ENCODE peak calls at places on chromosomes 7 and 10, in eight cellular contexts. Z is A549, A is IMR-90, T is astrocyte of the spinal cord, L is spleen, Y is fibroblast of mammary gland, G is AG10803, X is bronchial epithelial cell. E is an unnamed sample.

GRCh38 chr7:130489140-130489967 is 2.5 kb upstream of the MEST start:
- DNase-seq in Z (no peak), A (peak), T (peak), L (no peak), Y (no peak), G (no peak), X (no peak), E (no peak)

GRCh38 chr10:28841625-28842024 is 164.3 kb downstream of the BAMBI start:
- DNase-seq in Z (peak), A (peak), T (peak), L (no peak), Y (peak), G (peak), X (peak), E (no peak)

GRCh38 chr7:12436126-12436525 is 32.5 kb upstream of the VWDE start:
- DNase-seq in Z (no peak), A (no peak), T (no peak), L (no peak), Y (peak), G (no peak), X (no peak), E (no peak)

GRCh38 chr7:138021889-138022288 is 20.0 kb upstream of the CREB3L2 start:
- DNase-seq in Z (no peak), A (no peak), T (no peak), L (no peak), Y (no peak), G (no peak), X (no peak), E (no peak)

GRCh38 chr10:84845628-84846261 is 517.4 kb downstream of the CCSER2 start:
- DNase-seq in Z (peak), A (no peak), T (no peak), L (no peak), Y (no peak), G (no peak), X (no peak), E (peak)

GRCh38 chr10:71351628-71352319 is 32.7 kb downstream of the SLC29A3 start:
- DNase-seq in Z (no peak), A (no peak), T (no peak), L (no peak), Y (no peak), G (no peak), X (no peak), E (peak)

GRCh38 chr10:43679509-43679908 is 30.8 kb upstream of the ZNF32 start:
- DNase-seq in Z (no peak), A (no peak), T (no peak), L (no peak), Y (no peak), G (peak), X (peak), E (peak)

GRCh38 chr7:127207806-127208205 is 44.9 kb downstream of the GRM8 start:
- DNase-seq in Z (no peak), A (no peak), T (no peak), L (no peak), Y (no peak), G (no peak), X (no peak), E (no peak)

GRCh38 chr7:119681336-119681735 is 591.6 kb upstream of the KCND2 start:
- DNase-seq in Z (no peak), A (no peak), T (no peak), L (no peak), Y (no peak), G (no peak), X (no peak), E (peak)

GRCh38 chr10:100519321-100520051 is at the start of gene SEC31B:
- DNase-seq in Z (no peak), A (no peak), T (no peak), L (peak), Y (no peak), G (no peak), X (no peak), E (no peak)

GRCh38 chr10:33196710-33197406 is 137.6 kb downstream of the NRP1 start:
- DNase-seq in Z (peak), A (no peak), T (no peak), L (no peak), Y (no peak), G (no peak), X (no peak), E (no peak)

GRCh38 chr7:125423444-125424155 is 494.0 kb upstream of the POT1 start:
- DNase-seq in Z (no peak), A (no peak), T (peak), L (no peak), Y (peak), G (no peak), X (peak), E (peak)

GRCh38 chr10:70054902-70055301 is 2.3 kb downstream of the MACROH2A2 start:
- DNase-seq in Z (no peak), A (no peak), T (no peak), L (no peak), Y (no peak), G (no peak), X (no peak), E (no peak)

GRCh38 chr10:98664329-98665042 is 217.8 kb upstream of the HPS1 start:
- DNase-seq in Z (peak), A (peak), T (peak), L (no peak), Y (peak), G (peak), X (peak), E (peak)

GRCh38 chr10:34024708-34025425 is 690.4 kb upstream of the NRP1 start:
- DNase-seq in Z (peak), A (no peak), T (no peak), L (no peak), Y (peak), G (no peak), X (peak), E (peak)

GRCh38 chr10:80579849-80580645 is 42.3 kb downstream of the SH2D4B start:
- DNase-seq in Z (no peak), A (no peak), T (no peak), L (no peak), Y (no peak), G (no peak), X (no peak), E (no peak)

GRCh38 chr10:521261-521660 is 168.2 kb downstream of the DIP2C start:
- DNase-seq in Z (no peak), A (no peak), T (no peak), L (peak), Y (no peak), G (no peak), X (no peak), E (no peak)

GRCh38 chr7:128794020-128794419 is 2.3 kb downstream of the CCDC136 start:
- DNase-seq in Z (peak), A (no peak), T (no peak), L (no peak), Y (no peak), G (no peak), X (no peak), E (peak)

GRCh38 chr7:19290936-19291335 is 145.7 kb upstream of the FERD3L start:
- DNase-seq in Z (no peak), A (peak), T (no peak), L (no peak), Y (no peak), G (peak), X (no peak), E (no peak)

GRCh38 chr10:117175215-117175900 is 21.9 kb upstream of the KCNK18 start:
- DNase-seq in Z (peak), A (no peak), T (no peak), L (peak), Y (no peak), G (no peak), X (no peak), E (peak)

GRCh38 chr7:45180084-45180986 is 22.7 kb downstream of the RAMP3 start:
- DNase-seq in Z (no peak), A (no peak), T (no peak), L (peak), Y (no peak), G (no peak), X (no peak), E (no peak)

GRCh38 chr10:129725482-129725881 is 238.6 kb downstream of the EBF3 start:
- DNase-seq in Z (no peak), A (no peak), T (no peak), L (peak), Y (no peak), G (no peak), X (no peak), E (no peak)

GRCh38 chr10:12847361-12847975 is 154.0 kb downstream of the CCDC3 start:
- DNase-seq in Z (peak), A (no peak), T (no peak), L (no peak), Y (no peak), G (no peak), X (no peak), E (no peak)

GRCh38 chr10:878895-879294 is 52.6 kb downstream of the LARP4B start:
- DNase-seq in Z (no peak), A (no peak), T (no peak), L (no peak), Y (no peak), G (no peak), X (no peak), E (no peak)

GRCh38 chr10:24552346-24553016 is 171.2 kb downstream of the ARHGAP21 start:
- DNase-seq in Z (peak), A (no peak), T (no peak), L (no peak), Y (no peak), G (no peak), X (peak), E (peak)

GRCh38 chr10:97081621-97082235 is 104.0 kb downstream of the SLIT1 start:
- DNase-seq in Z (peak), A (peak), T (peak), L (no peak), Y (peak), G (peak), X (peak), E (peak)

GRCh38 chr7:38660427-38661099 is 29.4 kb upstream of the AMPH start:
- DNase-seq in Z (peak), A (peak), T (peak), L (peak), Y (peak), G (peak), X (peak), E (peak)

GRCh38 chr7:145036592-145037386 is 200.9 kb upstream of the TPK1 start:
- DNase-seq in Z (peak), A (peak), T (peak), L (no peak), Y (peak), G (peak), X (peak), E (peak)

GRCh38 chr7:81616951-81617350 is 152.9 kb downstream of the HGF start:
- DNase-seq in Z (peak), A (peak), T (peak), L (no peak), Y (peak), G (peak), X (peak), E (peak)

GRCh38 chr7:120988591-120989299 is at the start of gene CPED1:
- DNase-seq in Z (peak), A (peak), T (peak), L (peak), Y (peak), G (peak), X (peak), E (peak)

GRCh38 chr7:94129443-94130140 is 125.4 kb upstream of the BET1 start:
- DNase-seq in Z (peak), A (peak), T (peak), L (no peak), Y (peak), G (peak), X (peak), E (peak)

GRCh38 chr10:114437456-114438292 is 33.4 kb upstream of the AFAP1L2 start:
- DNase-seq in Z (peak), A (peak), T (peak), L (no peak), Y (peak), G (peak), X (peak), E (peak)

GRCh38 chr10:121041499-121041898 is 190.3 kb downstream of the WDR11 start:
- DNase-seq in Z (no peak), A (no peak), T (no peak), L (no peak), Y (no peak), G (no peak), X (no peak), E (no peak)

GRCh38 chr10:91635401-91636400 is 2.8 kb upstream of the PPP1R3C start:
- DNase-seq in Z (peak), A (peak), T (peak), L (no peak), Y (peak), G (peak), X (peak), E (peak)

GRCh38 chr7:33893377-33893776 is 12.0 kb upstream of the BMPER start:
- DNase-seq in Z (no peak), A (no peak), T (no peak), L (no peak), Y (no peak), G (no peak), X (no peak), E (peak)

GRCh38 chr10:132394201-132394811 is 2.7 kb upstream of the PWWP2B start:
- DNase-seq in Z (no peak), A (no peak), T (no peak), L (peak), Y (no peak), G (no peak), X (no peak), E (no peak)
- H3K4me3 ChIP-seq in Z (no peak), A (no peak), T (no peak), L (no peak), Y (no peak), G (no peak), X (no peak), E (no peak)

GRCh38 chr10:119131512-119132240 is 27.8 kb downstream of the DENND10 start:
- DNase-seq in Z (peak), A (peak), T (peak), L (no peak), Y (peak), G (peak), X (no peak), E (no peak)
- H3K4me3 ChIP-seq in Z (peak), A (no peak), T (no peak), L (peak), Y (no peak), G (no peak), X (no peak), E (no peak)

DNA sequence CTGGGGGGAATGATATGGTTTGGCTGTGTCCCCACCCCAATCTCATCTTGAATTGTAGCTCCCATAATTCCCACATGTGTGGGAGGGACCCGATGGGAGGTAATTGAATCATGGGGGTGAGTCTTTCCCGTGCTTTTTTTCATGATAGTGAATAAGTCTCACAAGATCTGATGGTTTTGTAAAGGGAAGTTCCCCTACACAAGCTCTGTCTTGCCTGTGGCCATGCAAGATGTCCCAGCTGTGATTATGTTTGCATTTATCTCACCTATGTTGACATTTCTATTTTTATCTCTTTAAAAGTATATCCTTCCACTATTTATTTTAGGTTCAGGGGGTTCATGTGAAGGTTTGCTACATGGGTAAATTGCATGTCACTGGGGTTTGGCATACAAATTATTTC is 323.9 kb upstream of the GLI3 start:
- DNase-seq in Z (no peak), A (no peak), T (no peak), L (no peak), Y (no peak), G (no peak), X (peak), E (peak)
- H3K4me3 ChIP-seq in Z (no peak), A (no peak), T (no peak), L (no peak), Y (no peak), G (no peak), X (no peak), E (no peak)

DNA sequence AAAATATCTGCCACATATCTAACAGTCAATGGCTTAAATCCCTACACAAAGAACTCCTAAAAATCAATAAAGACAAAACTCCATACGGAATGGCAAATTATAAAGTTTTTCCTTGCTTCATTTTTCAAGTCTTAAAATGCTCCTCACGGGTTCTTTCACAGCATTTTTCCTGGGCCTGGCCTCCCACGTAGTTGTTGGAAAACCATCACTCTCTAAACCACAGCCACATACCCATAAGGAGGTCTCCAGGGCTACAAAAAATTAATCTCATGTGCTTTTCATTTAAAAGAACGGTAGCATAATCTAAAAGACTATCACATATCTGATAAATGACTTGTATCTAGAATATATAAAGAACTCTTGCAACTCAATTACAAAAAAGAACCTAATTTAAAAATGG is 2.9 kb downstream of the COA1 start:
- DNase-seq in Z (no peak), A (no peak), T (no peak), L (no peak), Y (peak), G (peak), X (no peak), E (no peak)
- H3K4me3 ChIP-seq in Z (no peak), A (no peak), T (no peak), L (no peak), Y (no peak), G (no peak), X (no peak), E (no peak)

GRCh38 chr7:87057210-87057609 is 2.2 kb downstream of the ELAPOR2 start:
- DNase-seq in Z (no peak), A (no peak), T (no peak), L (no peak), Y (no peak), G (no peak), X (no peak), E (no peak)

GRCh38 chr7:87058739-87059524 is 522 bp downstream of the ELAPOR2 start:
- DNase-seq in Z (no peak), A (no peak), T (no peak), L (no peak), Y (no peak), G (no peak), X (no peak), E (peak)

GRCh38 chr7:87059525-87060287 is at the start of gene ELAPOR2:
- DNase-seq in Z (peak), A (peak), T (peak), L (peak), Y (peak), G (peak), X (peak), E (peak)

GRCh38 chr7:87056346-87056745 is 3.1 kb downstream of the ELAPOR2 start:
- DNase-seq in Z (no peak), A (no peak), T (no peak), L (no peak), Y (no peak), G (peak), X (no peak), E (no peak)

GRCh38 chr7:87060288-87060537 is 759 bp upstream of the ELAPOR2 start:
- DNase-seq in Z (no peak), A (no peak), T (no peak), L (no peak), Y (no peak), G (no peak), X (no peak), E (no peak)
- H3K4me3 ChIP-seq in Z (peak), A (no peak), T (no peak), L (peak), Y (no peak), G (no peak), X (no peak), E (no peak)

GRCh38 chr7:6435486-6436384 is 12.0 kb downstream of the DAGLB start:
- DNase-seq in Z (peak), A (peak), T (peak), L (peak), Y (peak), G (peak), X (peak), E (peak)
- H3K4me3 ChIP-seq in Z (no peak), A (no peak), T (no peak), L (peak), Y (no peak), G (no peak), X (no peak), E (no peak)